ENCODE peak calls at places on chromosomes 13 and 19, in eight cellular contexts. One of them, this sample, is unnamed.
A peak's percentile ranks its signal among the peaks of the same experiment; 100 is the strongest.

GRCh38 chr13:97337985-97338384 is 96.0 kb upstream of the RAP2A start:
- DNase-seq in IMR-90: no peak
- DNase-seq in CD8-positive, alpha-beta memory T cell: no peak
- DNase-seq in left lung: no peak
- DNase-seq in neuronal stem cell: no peak
- DNase-seq in PC-3: no peak
- DNase-seq in transverse colon: no peak
- DNase-seq in left ventricle myocardium inferior: no peak
- DNase-seq in this sample: no peak

GRCh38 chr19:34232566-34233481 is 21.5 kb upstream of the GARRE1 start:
- DNase-seq in left lung: no peak
- DNase-seq in PC-3: peak; percentile 86
- DNase-seq in neuronal stem cell: no peak
- DNase-seq in IMR-90: peak; percentile 96
- DNase-seq in CD8-positive, alpha-beta memory T cell: no peak
- DNase-seq in transverse colon: no peak
- DNase-seq in left ventricle myocardium inferior: peak; percentile 53
- DNase-seq in this sample: no peak

GRCh38 chr19:10105241-10106099 is 692 bp upstream of the PPAN start:
- DNase-seq in CD8-positive, alpha-beta memory T cell: peak; percentile 61
- DNase-seq in transverse colon: peak; percentile 22
- DNase-seq in left lung: no peak
- DNase-seq in PC-3: no peak
- DNase-seq in left ventricle myocardium inferior: no peak
- DNase-seq in IMR-90: no peak
- DNase-seq in neuronal stem cell: no peak
- DNase-seq in this sample: no peak

GRCh38 chr13:75135325-75135825 is 346.6 kb downstream of the TBC1D4 start:
- DNase-seq in left lung: no peak
- DNase-seq in neuronal stem cell: no peak
- DNase-seq in left ventricle myocardium inferior: no peak
- DNase-seq in PC-3: peak; percentile 77
- DNase-seq in IMR-90: peak; percentile 93
- DNase-seq in transverse colon: no peak
- DNase-seq in CD8-positive, alpha-beta memory T cell: no peak
- DNase-seq in this sample: no peak

GRCh38 chr19:40407714-40408600 is 5.2 kb downstream of the PRX start:
- DNase-seq in transverse colon: no peak
- DNase-seq in left lung: peak; percentile 81
- DNase-seq in PC-3: no peak
- DNase-seq in neuronal stem cell: no peak
- DNase-seq in CD8-positive, alpha-beta memory T cell: no peak
- DNase-seq in IMR-90: no peak
- DNase-seq in left ventricle myocardium inferior: no peak
- DNase-seq in this sample: no peak

GRCh38 chr19:48424694-48425219 is 21.0 kb upstream of the GRWD1 start:
- DNase-seq in PC-3: peak; percentile 37
- DNase-seq in IMR-90: peak; percentile 72
- DNase-seq in transverse colon: no peak
- DNase-seq in neuronal stem cell: no peak
- DNase-seq in left ventricle myocardium inferior: no peak
- DNase-seq in CD8-positive, alpha-beta memory T cell: no peak
- DNase-seq in left lung: peak; percentile 46
- DNase-seq in this sample: no peak

GRCh38 chr19:45110811-45111210 is 17.8 kb downstream of the PPP1R37 start:
- DNase-seq in left ventricle myocardium inferior: no peak
- DNase-seq in IMR-90: no peak
- DNase-seq in CD8-positive, alpha-beta memory T cell: no peak
- DNase-seq in left lung: no peak
- DNase-seq in PC-3: no peak
- DNase-seq in transverse colon: no peak
- DNase-seq in neuronal stem cell: no peak
- DNase-seq in this sample: no peak

GRCh38 chr19:19775891-19776205 is 42.9 kb upstream of the ZNF14 start:
- DNase-seq in IMR-90: no peak
- DNase-seq in left lung: no peak
- DNase-seq in transverse colon: no peak
- DNase-seq in left ventricle myocardium inferior: no peak
- DNase-seq in CD8-positive, alpha-beta memory T cell: no peak
- DNase-seq in neuronal stem cell: no peak
- DNase-seq in PC-3: no peak
- DNase-seq in this sample: no peak

GRCh38 chr19:42197375-42197817 is 20.1 kb downstream of the DEDD2 start:
- DNase-seq in transverse colon: no peak
- DNase-seq in left lung: no peak
- DNase-seq in neuronal stem cell: no peak
- DNase-seq in left ventricle myocardium inferior: no peak
- DNase-seq in PC-3: no peak
- DNase-seq in IMR-90: no peak
- DNase-seq in CD8-positive, alpha-beta memory T cell: no peak
- DNase-seq in this sample: peak; percentile 73

GRCh38 chr19:55642153-55643002 is 1.1 kb upstream of the ZNF581 start:
- DNase-seq in IMR-90: no peak
- DNase-seq in CD8-positive, alpha-beta memory T cell: no peak
- DNase-seq in left lung: peak; percentile 81
- DNase-seq in left ventricle myocardium inferior: no peak
- DNase-seq in transverse colon: peak; percentile 51
- DNase-seq in neuronal stem cell: no peak
- DNase-seq in PC-3: peak; percentile 51
- DNase-seq in this sample: no peak

GRCh38 chr13:40350283-40350992 is 316.0 kb downstream of the FOXO1 start:
- DNase-seq in neuronal stem cell: no peak
- DNase-seq in IMR-90: no peak
- DNase-seq in PC-3: no peak
- DNase-seq in CD8-positive, alpha-beta memory T cell: no peak
- DNase-seq in left lung: no peak
- DNase-seq in transverse colon: no peak
- DNase-seq in left ventricle myocardium inferior: no peak
- DNase-seq in this sample: no peak

GRCh38 chr13:41590643-41591042 is 133.3 kb downstream of the RGCC start:
- DNase-seq in left ventricle myocardium inferior: no peak
- DNase-seq in PC-3: peak; percentile 72
- DNase-seq in left lung: no peak
- DNase-seq in CD8-positive, alpha-beta memory T cell: no peak
- DNase-seq in IMR-90: no peak
- DNase-seq in transverse colon: no peak
- DNase-seq in neuronal stem cell: no peak
- DNase-seq in this sample: no peak
- H3K27ac ChIP-seq in left ventricle myocardium inferior: peak overlapping the region; percentile 47
- H3K27ac ChIP-seq in PC-3: peak overlapping the region; percentile 78
- H3K27ac ChIP-seq in left lung: no peak overlapping the region
- H3K27ac ChIP-seq in CD8-positive, alpha-beta memory T cell: no peak overlapping the region
- H3K27ac ChIP-seq in IMR-90: peak overlapping the region; percentile 59
- H3K27ac ChIP-seq in transverse colon: no peak overlapping the region
- H3K27ac ChIP-seq in neuronal stem cell: no peak overlapping the region
- H3K27ac ChIP-seq in this sample: no peak overlapping the region

GRCh38 chr19:38725469-38726283 is 18.6 kb downstream of the CAPN12 start:
- DNase-seq in transverse colon: no peak
- DNase-seq in neuronal stem cell: no peak
- DNase-seq in IMR-90: no peak
- DNase-seq in CD8-positive, alpha-beta memory T cell: no peak
- DNase-seq in left lung: no peak
- DNase-seq in PC-3: no peak
- DNase-seq in left ventricle myocardium inferior: peak; percentile 15
- DNase-seq in this sample: no peak
- H3K4me1 ChIP-seq in transverse colon: peaks cover 13% of the 10 kb centered on the region
- H3K4me1 ChIP-seq in neuronal stem cell: peaks cover 14% of the 10 kb centered on the region
- H3K4me1 ChIP-seq in IMR-90: peaks cover 2% of the 10 kb centered on the region
- H3K4me1 ChIP-seq in CD8-positive, alpha-beta memory T cell: no peaks in the 10 kb centered on the region
- H3K4me1 ChIP-seq in left lung: no peaks in the 10 kb centered on the region
- H3K4me1 ChIP-seq in PC-3: no peaks in the 10 kb centered on the region
- H3K4me1 ChIP-seq in left ventricle myocardium inferior: peaks cover 83% of the 10 kb centered on the region
- H3K4me1 ChIP-seq in this sample: no peaks in the 10 kb centered on the region

GRCh38 chr13:102394158-102395053 is 7.4 kb downstream of the FGF14 start:
- DNase-seq in left lung: peak; percentile 94
- DNase-seq in left ventricle myocardium inferior: peak; percentile 96
- DNase-seq in neuronal stem cell: peak; percentile 96
- DNase-seq in IMR-90: peak; percentile 73
- DNase-seq in CD8-positive, alpha-beta memory T cell: peak; percentile 92
- DNase-seq in PC-3: no peak
- DNase-seq in transverse colon: peak; percentile 93
- DNase-seq in this sample: peak; percentile 84
- H3K27ac ChIP-seq in left lung: peak overlapping the region; percentile 85
- H3K27ac ChIP-seq in left ventricle myocardium inferior: peak overlapping the region; percentile 90
- H3K27ac ChIP-seq in neuronal stem cell: no peak overlapping the region
- H3K27ac ChIP-seq in IMR-90: peak overlapping the region; percentile 62
- H3K27ac ChIP-seq in CD8-positive, alpha-beta memory T cell: peak overlapping the region; percentile 66
- H3K27ac ChIP-seq in PC-3: no peak overlapping the region
- H3K27ac ChIP-seq in transverse colon: peak overlapping the region; percentile 79
- H3K27ac ChIP-seq in this sample: no peak overlapping the region

GRCh38 chr19:49507803-49508494 is 4.5 kb upstream of the FCGRT start:
- DNase-seq in PC-3: no peak
- DNase-seq in left lung: no peak
- DNase-seq in neuronal stem cell: no peak
- DNase-seq in CD8-positive, alpha-beta memory T cell: no peak
- DNase-seq in IMR-90: no peak
- DNase-seq in transverse colon: no peak
- DNase-seq in left ventricle myocardium inferior: no peak
- DNase-seq in this sample: no peak
- H3K4me1 ChIP-seq in PC-3: peaks cover 7% of the 10 kb centered on the region
- H3K4me1 ChIP-seq in left lung: no peaks in the 10 kb centered on the region
- H3K4me1 ChIP-seq in neuronal stem cell: peaks cover 4% of the 10 kb centered on the region
- H3K4me1 ChIP-seq in CD8-positive, alpha-beta memory T cell: peaks cover 30% of the 10 kb centered on the region
- H3K4me1 ChIP-seq in IMR-90: peaks cover 5% of the 10 kb centered on the region
- H3K4me1 ChIP-seq in transverse colon: peaks cover 24% of the 10 kb centered on the region
- H3K4me1 ChIP-seq in left ventricle myocardium inferior: peaks cover 19% of the 10 kb centered on the region
- H3K4me1 ChIP-seq in this sample: no peaks in the 10 kb centered on the region

DNA sequence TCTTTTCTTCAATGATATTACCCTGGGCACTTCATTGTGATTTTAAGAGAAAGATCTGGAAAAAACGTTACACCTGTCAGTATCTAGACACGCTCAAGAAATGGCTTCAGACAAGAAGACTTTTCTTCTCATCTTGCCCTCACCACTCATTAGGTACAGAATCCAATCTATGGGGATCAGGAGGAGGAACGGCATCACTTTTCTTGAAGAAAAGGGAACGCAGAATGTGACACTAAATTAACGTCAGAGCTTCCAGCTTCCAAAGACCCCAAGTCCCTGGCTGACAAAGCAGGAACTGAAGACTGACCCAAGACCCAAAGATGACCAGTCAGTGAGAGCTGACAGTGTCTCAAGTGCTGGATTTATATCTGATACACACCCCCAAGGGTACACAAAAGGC is 48.2 kb downstream of the BRD4 start:
- DNase-seq in transverse colon: no peak
- DNase-seq in PC-3: no peak
- DNase-seq in CD8-positive, alpha-beta memory T cell: no peak
- DNase-seq in left lung: no peak
- DNase-seq in left ventricle myocardium inferior: no peak
- DNase-seq in neuronal stem cell: no peak
- DNase-seq in IMR-90: no peak
- DNase-seq in this sample: no peak
- H3K27ac ChIP-seq in transverse colon: no peak overlapping the region
- H3K27ac ChIP-seq in PC-3: no peak overlapping the region
- H3K27ac ChIP-seq in CD8-positive, alpha-beta memory T cell: no peak overlapping the region
- H3K27ac ChIP-seq in left lung: peak overlapping the region; percentile 41
- H3K27ac ChIP-seq in left ventricle myocardium inferior: peak overlapping the region; percentile 86
- H3K27ac ChIP-seq in neuronal stem cell: no peak overlapping the region
- H3K27ac ChIP-seq in IMR-90: no peak overlapping the region
- H3K27ac ChIP-seq in this sample: no peak overlapping the region

GRCh38 chr13:110407021-110407420 is 99.9 kb downstream of the COL4A2 start:
- DNase-seq in IMR-90: no peak
- DNase-seq in left lung: no peak
- DNase-seq in left ventricle myocardium inferior: no peak
- DNase-seq in neuronal stem cell: no peak
- DNase-seq in CD8-positive, alpha-beta memory T cell: no peak
- DNase-seq in transverse colon: no peak
- DNase-seq in PC-3: no peak
- DNase-seq in this sample: no peak
- H3K4me1 ChIP-seq in IMR-90: peaks cover 64% of the 10 kb centered on the region
- H3K4me1 ChIP-seq in left lung: peaks cover 4% of the 10 kb centered on the region
- H3K4me1 ChIP-seq in left ventricle myocardium inferior: peaks cover 85% of the 10 kb centered on the region
- H3K4me1 ChIP-seq in neuronal stem cell: peaks cover 3% of the 10 kb centered on the region
- H3K4me1 ChIP-seq in CD8-positive, alpha-beta memory T cell: no peaks in the 10 kb centered on the region
- H3K4me1 ChIP-seq in transverse colon: peaks cover 41% of the 10 kb centered on the region
- H3K4me1 ChIP-seq in PC-3: peaks cover 24% of the 10 kb centered on the region
- H3K4me1 ChIP-seq in this sample: peaks cover 2% of the 10 kb centered on the region

GRCh38 chr13:35144496-35144895 is 202.4 kb downstream of the NBEA start:
- DNase-seq in left ventricle myocardium inferior: no peak
- DNase-seq in PC-3: peak; percentile 4
- DNase-seq in neuronal stem cell: no peak
- DNase-seq in transverse colon: no peak
- DNase-seq in left lung: no peak
- DNase-seq in IMR-90: no peak
- DNase-seq in CD8-positive, alpha-beta memory T cell: no peak
- DNase-seq in this sample: peak; percentile 5
- H3K27ac ChIP-seq in left ventricle myocardium inferior: no peak overlapping the region
- H3K27ac ChIP-seq in PC-3: no peak overlapping the region
- H3K27ac ChIP-seq in neuronal stem cell: no peak overlapping the region
- H3K27ac ChIP-seq in transverse colon: no peak overlapping the region
- H3K27ac ChIP-seq in left lung: no peak overlapping the region
- H3K27ac ChIP-seq in IMR-90: no peak overlapping the region
- H3K27ac ChIP-seq in CD8-positive, alpha-beta memory T cell: no peak overlapping the region
- H3K27ac ChIP-seq in this sample: no peak overlapping the region

This sample was measured in small intestine.